ENCODE peak calls at places on chromosomes 7 and 10, in nine cellular contexts. Y is IMR-90; M is upper lobe of right lung; N is heart left ventricle; W is naive thymus-derived CD4-positive, alpha-beta T cell; Z is keratinocyte; I is neural progenitor cell; P is tibial artery; H is right lobe of liver. R is an unnamed sample. For H3K36me3, the result is how much of the 10 kb centered on the place peaks cover.

GRCh38 chr10:2772791-2773644 is 294.3 kb upstream of the PFKP start:
- DNase-seq in Y (no peak), M (no peak), N (peak), W (no peak), Z (no peak), I (peak), P (no peak), H (no peak), R (no peak)

GRCh38 chr10:69958232-69958902 is 94.3 kb upstream of the MACROH2A2 start:
- DNase-seq in Y (peak), M (no peak), N (no peak), W (peak), Z (peak), I (peak), P (no peak), H (no peak), R (peak)

GRCh38 chr10:109327266-109327665 is 596.0 kb downstream of the XPNPEP1 start:
- DNase-seq in Y (no peak), M (no peak), N (no peak), W (no peak), Z (no peak), I (no peak), P (no peak), H (no peak), R (no peak)

GRCh38 chr7:16409777-16410176 is 11.6 kb downstream of the CRPPA start:
- DNase-seq in Y (peak), M (no peak), N (no peak), W (no peak), Z (no peak), I (no peak), P (no peak), H (no peak), R (no peak)

GRCh38 chr10:24947304-24948097 is 4.9 kb downstream of the PRTFDC1 start:
- DNase-seq in Y (peak), M (no peak), N (no peak), W (no peak), Z (no peak), I (no peak), P (no peak), H (no peak), R (no peak)

GRCh38 chr7:132580717-132581285 is 4.5 kb upstream of the PLXNA4 start:
- DNase-seq in Y (peak), M (no peak), N (peak), W (peak), Z (peak), I (peak), P (peak), H (peak), R (peak)

GRCh38 chr7:47622946-47623640 is 41.2 kb upstream of the TNS3 start:
- DNase-seq in Y (peak), M (no peak), N (no peak), W (no peak), Z (no peak), I (no peak), P (no peak), H (no peak), R (no peak)

GRCh38 chr7:131157530-131158243 is 170.0 kb upstream of the MKLN1 start:
- DNase-seq in Y (peak), M (peak), N (no peak), W (no peak), Z (no peak), I (no peak), P (peak), H (no peak), R (no peak)

GRCh38 chr10:21052072-21052708 is 155.1 kb upstream of the NEBL start:
- DNase-seq in Y (no peak), M (no peak), N (no peak), W (no peak), Z (no peak), I (no peak), P (no peak), H (no peak), R (no peak)

GRCh38 chr10:106557053-106557452 is 607.5 kb downstream of the SORCS1 start:
- DNase-seq in Y (peak), M (no peak), N (no peak), W (no peak), Z (no peak), I (no peak), P (no peak), H (no peak), R (no peak)

GRCh38 chr7:120741371-120742042 is 116.4 kb downstream of the TSPAN12 start:
- DNase-seq in Y (no peak), M (no peak), N (no peak), W (no peak), Z (no peak), I (no peak), P (no peak), H (no peak), R (no peak)

GRCh38 chr10:78417425-78418370 is 384.0 kb downstream of the RPS24 start:
- DNase-seq in Y (no peak), M (no peak), N (no peak), W (no peak), Z (no peak), I (no peak), P (peak), H (no peak), R (peak)

GRCh38 chr10:1151071-1152033 is 95.2 kb downstream of the WDR37 start:
- DNase-seq in Y (peak), M (peak), N (no peak), W (no peak), Z (no peak), I (no peak), P (peak), H (no peak), R (no peak)

GRCh38 chr10:42985436-42986316 is 91.2 kb upstream of the RET start:
- DNase-seq in Y (no peak), M (no peak), N (peak), W (peak), Z (no peak), I (no peak), P (peak), H (no peak), R (no peak)

GRCh38 chr10:118621304-118621942 is 26.0 kb upstream of the PRLHR start:
- DNase-seq in Y (no peak), M (no peak), N (no peak), W (no peak), Z (no peak), I (no peak), P (no peak), H (no peak), R (no peak)

GRCh38 chr7:157011333-157012112 is 1.1 kb upstream of the MNX1 start:
- DNase-seq in Y (no peak), M (no peak), N (no peak), W (no peak), Z (no peak), I (peak), P (peak), H (no peak), R (peak)

GRCh38 chr7:143345428-143345900 is 17.0 kb downstream of the FAM131B start:
- DNase-seq in Y (peak), M (peak), N (peak), W (peak), Z (no peak), I (peak), P (no peak), H (no peak), R (peak)

GRCh38 chr10:77524300-77524711 is 113.3 kb downstream of the KCNMA1 start:
- DNase-seq in Y (peak), M (no peak), N (no peak), W (no peak), Z (no peak), I (no peak), P (no peak), H (no peak), R (no peak)

GRCh38 chr7:151250181-151251095 is 1.9 kb upstream of the SMARCD3 start:
- DNase-seq in Y (no peak), M (no peak), N (peak), W (no peak), Z (no peak), I (no peak), P (peak), H (no peak), R (no peak)

GRCh38 chr10:24700911-24701310 is 22.8 kb downstream of the ARHGAP21 start:
- DNase-seq in Y (no peak), M (no peak), N (no peak), W (no peak), Z (no peak), I (no peak), P (no peak), H (no peak), R (no peak)

GRCh38 chr7:43905954-43906326 is 456 bp downstream of the URGCP start:
- DNase-seq in Y (peak), M (peak), N (peak), W (peak), Z (no peak), I (peak), P (no peak), H (peak), R (peak)

GRCh38 chr10:96697438-96697837 is 22.9 kb downstream of the PIK3AP1 start:
- DNase-seq in Y (no peak), M (no peak), N (no peak), W (no peak), Z (no peak), I (no peak), P (no peak), H (no peak), R (no peak)

GRCh38 chr7:28407643-28408042 is 4.7 kb upstream of the CREB5 start:
- DNase-seq in Y (peak), M (no peak), N (no peak), W (no peak), Z (no peak), I (no peak), P (no peak), H (no peak), R (no peak)

GRCh38 chr10:77390481-77390891 is 247.1 kb downstream of the KCNMA1 start:
- DNase-seq in Y (no peak), M (no peak), N (no peak), W (no peak), Z (no peak), I (no peak), P (peak), H (no peak), R (no peak)

DNA sequence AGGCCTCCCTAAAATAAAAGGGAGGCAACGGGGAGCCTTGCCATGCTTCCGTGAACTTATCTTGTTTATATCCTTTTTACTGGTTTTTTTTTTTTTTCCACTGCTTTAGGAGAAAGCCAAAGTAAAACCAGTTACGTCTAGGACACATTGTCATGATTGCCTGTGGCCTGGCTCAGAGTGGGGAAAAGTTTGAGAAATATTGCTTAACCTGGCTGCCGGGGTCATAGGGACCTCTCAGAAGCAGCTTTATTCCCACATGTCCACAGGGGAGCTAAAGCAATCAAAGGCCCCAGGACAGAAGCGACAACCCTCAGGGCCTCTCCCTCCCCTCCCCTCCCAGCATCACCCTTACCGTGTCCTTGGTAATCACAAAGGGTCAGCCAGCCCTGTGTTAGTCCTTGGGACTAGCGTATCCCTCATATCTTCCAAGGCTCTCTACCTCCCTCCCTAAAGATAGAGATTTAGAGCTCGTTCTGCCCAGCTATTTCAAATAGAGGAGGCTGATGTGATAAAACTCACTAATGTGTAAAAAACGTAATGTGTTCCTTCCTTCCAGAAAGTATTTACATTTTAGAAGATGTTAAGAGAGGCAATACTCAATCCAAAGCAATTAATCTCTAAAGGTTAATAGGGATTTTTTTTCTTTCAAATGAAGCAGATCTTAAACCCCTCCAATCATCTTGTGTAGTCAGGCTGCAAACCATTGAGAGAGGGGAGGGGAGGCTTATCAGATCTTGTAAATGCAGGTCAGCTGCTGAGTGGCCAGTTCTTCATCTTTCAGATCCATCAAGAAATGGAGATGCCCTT is 64.8 kb upstream of the PRKAR2B start:
- DNase-seq in Y (no peak), M (no peak), N (no peak), W (no peak), Z (no peak), I (peak), P (no peak), H (no peak), R (no peak)
- H3K27ac ChIP-seq in Y (no peak), M (no peak), N (no peak), W (no peak), Z (no peak), I (no peak), P (no peak), H (no peak), R (no peak)

GRCh38 chr7:73515184-73515583 is 6.9 kb downstream of the BAZ1B start:
- DNase-seq in Y (no peak), M (no peak), N (no peak), W (no peak), Z (no peak), I (no peak), P (no peak), H (no peak), R (no peak)
- H3K36me3 ChIP-seq in Y (under half), M (half or more), N (half or more), W (half or more), Z (under half), I (under half), P (under half), H (under half), R (half or more)

DNA sequence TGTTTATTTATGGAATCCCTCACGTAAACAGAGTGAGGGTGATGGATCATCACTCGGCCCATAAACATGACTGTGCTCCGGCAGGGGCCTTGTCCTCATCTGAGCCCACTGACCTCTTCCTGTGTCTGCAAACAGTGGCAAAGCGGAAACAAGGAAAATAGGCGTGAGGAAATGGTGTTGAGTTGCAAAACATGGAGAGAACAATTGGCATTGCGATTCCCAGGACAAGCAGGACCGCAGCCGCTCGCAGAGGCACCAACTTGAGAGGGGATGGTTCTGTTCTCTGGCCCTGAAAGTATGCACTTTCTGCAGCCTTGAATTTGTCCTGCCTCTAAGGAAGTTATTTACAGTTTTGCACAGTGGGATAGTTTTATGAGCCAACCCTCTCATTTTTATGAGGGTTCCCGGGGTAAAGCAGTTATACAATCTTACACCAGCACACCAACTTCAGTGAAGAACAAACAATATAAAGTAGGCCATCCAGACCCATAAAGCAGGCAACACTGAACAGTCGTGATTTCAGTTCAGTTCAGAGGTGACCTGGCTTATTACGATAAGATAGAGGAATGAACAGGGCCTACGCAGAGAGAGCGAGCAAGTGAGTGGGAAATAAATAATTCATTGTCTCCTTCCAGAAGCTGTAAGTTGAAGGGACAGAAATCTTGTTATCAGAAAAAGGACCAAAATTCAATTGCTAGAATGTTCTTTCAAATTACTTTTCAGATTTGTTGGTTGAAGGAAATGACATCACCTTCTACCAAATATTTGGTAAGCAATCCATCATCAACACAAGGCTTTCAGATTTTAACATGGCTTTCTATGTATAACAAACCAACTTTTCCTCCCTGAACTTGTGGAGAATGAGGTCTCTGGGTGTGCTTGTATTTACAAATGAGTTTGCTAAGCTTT is 248.2 kb upstream of the FZD8 start:
- DNase-seq in Y (peak), M (no peak), N (no peak), W (no peak), Z (no peak), I (no peak), P (no peak), H (no peak), R (no peak)
- H3K27ac ChIP-seq in Y (no peak), M (no peak), N (no peak), W (no peak), Z (no peak), I (no peak), P (no peak), H (no peak), R (peak)

DNA sequence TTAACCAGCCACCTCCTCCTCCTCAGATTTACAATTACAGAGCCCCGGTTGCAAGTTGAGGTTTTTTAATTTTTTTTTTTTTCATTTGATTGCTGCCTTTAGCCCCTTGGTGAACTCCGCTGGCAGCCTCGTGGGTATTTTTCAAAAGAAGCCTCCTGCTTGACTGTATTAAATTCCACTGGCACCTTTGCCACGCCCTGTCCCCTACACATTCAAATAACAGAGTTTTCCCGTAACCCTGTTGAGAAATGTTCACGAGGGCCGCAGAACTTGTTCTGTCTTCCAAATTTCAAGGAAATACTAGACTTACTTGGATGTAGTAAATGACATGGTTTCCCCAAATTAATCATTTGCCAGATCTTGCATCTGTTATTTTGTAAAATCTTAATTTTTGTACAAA is 167.0 kb downstream of the ARID5B start:
- DNase-seq in Y (no peak), M (no peak), N (no peak), W (no peak), Z (no peak), I (no peak), P (no peak), H (no peak), R (no peak)
- H3K36me3 ChIP-seq in Y (half or more), M (under half), N (half or more), W (under half), Z (under half), I (under half), P (under half), H (under half), R (under half)

GRCh38 chr7:98251844-98252639 is at the start of gene TECPR1:
- DNase-seq in Y (peak), M (peak), N (peak), W (peak), Z (peak), I (peak), P (peak), H (peak), R (peak)
- H3K27ac ChIP-seq in Y (peak), M (peak), N (peak), W (peak), Z (peak), I (no peak), P (peak), H (peak), R (peak)

GRCh38 chr7:53002389-53002788 is 33.0 kb upstream of the POM121L12 start:
- DNase-seq in Y (no peak), M (no peak), N (no peak), W (no peak), Z (no peak), I (no peak), P (no peak), H (no peak), R (no peak)
- H3K36me3 ChIP-seq in Y (under half), M (under half), N (under half), W (under half), Z (under half), I (under half), P (under half), H (under half), R (under half)

GRCh38 chr7:36201122-36201723 is 48.2 kb downstream of the EEPD1 start:
- DNase-seq in Y (no peak), M (no peak), N (no peak), W (no peak), Z (no peak), I (no peak), P (no peak), H (no peak), R (no peak)

GRCh38 chr7:36203081-36203775 is 50.2 kb downstream of the EEPD1 start:
- DNase-seq in Y (no peak), M (no peak), N (no peak), W (no peak), Z (no peak), I (no peak), P (no peak), H (no peak), R (no peak)

GRCh38 chr7:36205236-36205635 is 52.2 kb downstream of the EEPD1 start:
- DNase-seq in Y (no peak), M (no peak), N (no peak), W (no peak), Z (no peak), I (no peak), P (no peak), H (no peak), R (no peak)

GRCh38 chr7:36204044-36204663 is 51.1 kb downstream of the EEPD1 start:
- DNase-seq in Y (no peak), M (no peak), N (no peak), W (no peak), Z (no peak), I (no peak), P (no peak), H (no peak), R (no peak)

GRCh38 chr7:36202347-36202896 is 49.4 kb downstream of the EEPD1 start:
- DNase-seq in Y (no peak), M (no peak), N (no peak), W (no peak), Z (no peak), I (no peak), P (no peak), H (no peak), R (no peak)
- H3K27ac ChIP-seq in Y (no peak), M (no peak), N (no peak), W (no peak), Z (no peak), I (no peak), P (no peak), H (no peak), R (no peak)

GRCh38 chr10:34745244-34745643 is 69.9 kb downstream of the PARD3 start:
- DNase-seq in Y (no peak), M (no peak), N (no peak), W (no peak), Z (no peak), I (no peak), P (no peak), H (no peak), R (no peak)
- H3K36me3 ChIP-seq in Y (under half), M (under half), N (under half), W (under half), Z (under half), I (under half), P (under half), H (under half), R (under half)

DNA sequence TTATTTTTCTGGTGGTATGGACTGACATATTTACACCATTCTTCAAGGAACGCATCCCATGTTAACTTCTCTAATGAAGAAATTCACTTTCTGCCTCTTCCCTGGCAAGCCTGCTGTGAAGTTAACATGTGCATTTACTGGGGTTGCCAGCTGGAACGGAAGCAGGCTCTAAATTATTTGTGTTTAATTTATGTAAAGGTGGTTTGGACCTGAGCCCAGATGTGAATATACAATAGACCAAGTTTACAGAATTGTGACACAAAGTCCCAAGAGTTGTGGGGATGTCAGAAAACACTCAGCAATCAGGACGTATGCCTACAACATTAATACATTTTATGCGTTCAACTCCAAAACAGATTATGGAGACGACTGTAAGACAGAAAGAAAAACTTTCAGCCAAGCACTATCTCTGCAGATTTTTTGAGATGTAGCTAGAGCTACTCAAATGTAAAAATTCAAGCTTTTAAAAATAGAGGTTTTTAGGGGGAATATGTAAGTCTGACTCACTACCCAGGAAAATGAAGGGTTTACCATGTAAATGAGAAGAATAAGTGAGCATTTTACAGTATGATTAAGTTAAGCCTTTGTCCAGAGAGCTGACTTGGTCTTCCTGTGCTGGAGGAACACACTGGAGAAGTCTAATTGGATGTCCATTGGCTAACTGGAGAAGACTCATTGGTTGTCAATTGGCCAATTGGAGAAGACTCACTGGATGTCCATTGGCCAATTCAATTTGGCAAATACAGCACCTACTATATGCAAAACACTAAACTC is 19.5 kb downstream of the NRP1 start:
- DNase-seq in Y (peak), M (no peak), N (no peak), W (no peak), Z (no peak), I (no peak), P (no peak), H (no peak), R (no peak)
- H3K27ac ChIP-seq in Y (peak), M (no peak), N (peak), W (no peak), Z (no peak), I (no peak), P (no peak), H (no peak), R (no peak)

R was measured in WERI-Rb-1.